ENCODE peak calls at places on chromosomes 13 and 19, in four cellular contexts. P is neuronal stem cell, N is OCI-LY7, A is Karpas-422. Y is an unnamed sample.

GRCh38 chr13:79423801-79424642 is 18.0 kb upstream of the RBM26 start:
- DNase-seq in A (peak), N (peak), P (no peak), Y (peak)

GRCh38 chr13:26485288-26485687 is 72.2 kb upstream of the WASF3 start:
- DNase-seq in A (no peak), P (no peak), N (no peak), Y (no peak)

GRCh38 chr19:35030257-35031071 is at the start of gene SCN1B:
- DNase-seq in A (peak), P (peak), N (no peak), Y (peak)

GRCh38 chr13:30846311-30846710 is 59.8 kb upstream of the MEDAG start:
- DNase-seq in A (no peak), P (no peak), N (no peak), Y (no peak)

GRCh38 chr13:26996965-26997752 is 174.5 kb downstream of the USP12 start:
- DNase-seq in A (no peak), P (no peak), N (peak), Y (no peak)

GRCh38 chr13:107296804-107297203 is 728.9 kb upstream of the ARGLU1 start:
- DNase-seq in A (no peak), P (no peak), N (no peak), Y (no peak)

GRCh38 chr13:31835932-31836331 is 96.6 kb downstream of the RXFP2 start:
- DNase-seq in A (no peak), P (no peak), N (no peak), Y (no peak)

GRCh38 chr13:72204291-72204690 is 337.3 kb upstream of the DACH1 start:
- DNase-seq in A (no peak), N (no peak), P (no peak), Y (no peak)

GRCh38 chr13:97429681-97430081 is 4.3 kb upstream of the RAP2A start:
- DNase-seq in A (no peak), N (no peak), P (no peak), Y (no peak)

GRCh38 chr19:2579678-2580280 is 103.9 kb downstream of the GADD45B start:
- DNase-seq in N (no peak), P (no peak), A (no peak), Y (no peak)

GRCh38 chr19:57052102-57052501 is 67.7 kb upstream of the USP29 start:
- DNase-seq in P (no peak), A (no peak), N (no peak), Y (no peak)

GRCh38 chr19:54172764-54173699 is at the start of gene TMC4:
- DNase-seq in A (peak), N (peak), P (no peak), Y (no peak)

GRCh38 chr13:75357576-75358295 is 124.2 kb downstream of the TBC1D4 start:
- DNase-seq in P (peak), A (peak), N (peak), Y (peak)

GRCh38 chr13:112652512-112653458 is 37.1 kb upstream of the ATP11A start:
- DNase-seq in A (no peak), P (no peak), N (no peak), Y (no peak)

GRCh38 chr13:78137404-78138142 is 218.9 kb upstream of the EDNRB start:
- DNase-seq in A (peak), P (peak), N (peak), Y (peak)

GRCh38 chr13:85541476-85541875 is 257.7 kb downstream of the SLITRK6 start:
- DNase-seq in A (no peak), P (no peak), N (peak), Y (no peak)

GRCh38 chr13:49690133-49690989 is 925 bp downstream of the EBPL start:
- DNase-seq in P (no peak), A (no peak), N (no peak), Y (no peak)

GRCh38 chr13:66139250-66139649 is 1090.9 kb downstream of the PCDH9 start:
- DNase-seq in N (peak), P (no peak), A (no peak), Y (no peak)

GRCh38 chr19:2694196-2694595 is 8.3 kb downstream of the GNG7 start:
- DNase-seq in P (no peak), N (no peak), A (no peak), Y (no peak)

GRCh38 chr19:1943661-1944087 is 2.7 kb downstream of the CSNK1G2 start:
- DNase-seq in P (no peak), N (no peak), A (no peak), Y (no peak)

GRCh38 chr19:53078668-53079067 is 24.6 kb downstream of the ZNF160 start:
- DNase-seq in A (no peak), P (no peak), N (no peak), Y (no peak)

GRCh38 chr13:75052616-75053015 is 429.4 kb downstream of the TBC1D4 start:
- DNase-seq in N (no peak), A (no peak), P (no peak), Y (no peak)

GRCh38 chr13:71629167-71629566 is 237.8 kb downstream of the DACH1 start:
- DNase-seq in P (no peak), N (no peak), A (no peak), Y (no peak)

GRCh38 chr13:21749410-21749809 is 78.5 kb downstream of the FGF9 start:
- DNase-seq in N (no peak), A (no peak), P (no peak), Y (no peak)

DNA sequence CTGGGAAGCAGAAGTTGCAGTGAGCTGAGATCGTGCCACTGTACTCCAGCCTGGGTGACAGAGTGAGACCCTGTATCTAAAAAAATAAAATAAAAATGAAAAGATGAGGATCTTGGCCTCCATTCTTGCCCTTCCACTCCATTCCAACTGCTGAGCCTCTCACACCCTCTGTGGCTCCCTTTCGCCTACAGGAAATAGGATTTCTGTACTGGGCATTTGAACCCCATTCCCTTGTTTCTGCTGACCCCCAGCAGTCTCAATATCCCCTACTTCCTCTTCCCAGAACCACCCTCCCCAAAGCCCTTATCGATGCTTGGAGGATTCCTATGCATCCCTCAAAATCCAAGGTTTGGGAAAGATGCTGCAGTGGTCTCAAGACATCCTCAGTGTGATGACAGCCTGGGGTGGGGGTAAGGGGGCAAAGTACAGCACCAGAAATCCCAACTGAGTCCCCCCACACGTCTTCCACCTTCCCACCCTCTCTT is 12.5 kb upstream of the GDF15 start:
- DNase-seq in A (no peak), N (no peak), P (no peak), Y (no peak)
- H2AFZ ChIP-seq in A (no peak), N (peak), P (no peak), Y (peak)

GRCh38 chr19:485122-485521 is 11.2 kb upstream of the MADCAM1 start:
- DNase-seq in A (no peak), P (no peak), N (no peak), Y (no peak)

GRCh38 chr19:485583-486236 is 10.6 kb upstream of the MADCAM1 start:
- DNase-seq in A (no peak), N (no peak), P (peak), Y (peak)

GRCh38 chr19:482186-483041 is 13.9 kb upstream of the MADCAM1 start:
- DNase-seq in A (no peak), N (no peak), P (no peak), Y (peak)

GRCh38 chr19:484494-484893 is 11.8 kb upstream of the MADCAM1 start:
- DNase-seq in N (no peak), P (no peak), A (no peak), Y (no peak)

GRCh38 chr19:483332-484072 is 12.8 kb upstream of the MADCAM1 start:
- DNase-seq in N (no peak), P (no peak), A (no peak), Y (no peak)
- H2AFZ ChIP-seq in N (no peak), P (no peak), A (no peak), Y (no peak)

GRCh38 chr19:17554968-17555479 is 425 bp upstream of the COLGALT1 start:
- DNase-seq in P (no peak), A (no peak), N (no peak), Y (no peak)
- H2AFZ ChIP-seq in P (peak), A (peak), N (peak), Y (peak)

GRCh38 chr19:10986301-10987127 is 25.7 kb downstream of the SMARCA4 start:
- DNase-seq in N (no peak), A (no peak), P (no peak), Y (no peak)
- H2AFZ ChIP-seq in N (no peak), A (no peak), P (no peak), Y (no peak)

GRCh38 chr19:10600149-10600548 is 13.0 kb upstream of the AP1M2 start:
- DNase-seq in N (no peak), A (no peak), P (no peak), Y (no peak)

GRCh38 chr19:10603084-10603872 is 16.2 kb upstream of the AP1M2 start:
- DNase-seq in N (peak), A (peak), P (no peak), Y (peak)

GRCh38 chr19:10603873-10604459 is 16.9 kb upstream of the AP1M2 start:
- DNase-seq in P (no peak), A (peak), N (peak), Y (peak)

GRCh38 chr19:10602330-10603083 is 15.4 kb upstream of the AP1M2 start:
- DNase-seq in A (peak), N (peak), P (peak), Y (peak)

GRCh38 chr19:10601999-10602329 is 14.9 kb upstream of the AP1M2 start:
- DNase-seq in A (no peak), N (no peak), P (no peak), Y (no peak)
- H2AFZ ChIP-seq in A (no peak), N (no peak), P (peak), Y (no peak)

GRCh38 chr19:4638330-4638729 is 986 bp upstream of the TNFAIP8L1 start:
- DNase-seq in N (no peak), A (no peak), P (no peak), Y (no peak)
- H2AFZ ChIP-seq in N (peak), A (no peak), P (no peak), Y (no peak)

GRCh38 chr19:9917322-9917721 is 19.0 kb downstream of the OLFM2 start:
- DNase-seq in P (no peak), A (peak), N (peak), Y (peak)
- H2AFZ ChIP-seq in P (peak), A (no peak), N (peak), Y (peak)

DNA sequence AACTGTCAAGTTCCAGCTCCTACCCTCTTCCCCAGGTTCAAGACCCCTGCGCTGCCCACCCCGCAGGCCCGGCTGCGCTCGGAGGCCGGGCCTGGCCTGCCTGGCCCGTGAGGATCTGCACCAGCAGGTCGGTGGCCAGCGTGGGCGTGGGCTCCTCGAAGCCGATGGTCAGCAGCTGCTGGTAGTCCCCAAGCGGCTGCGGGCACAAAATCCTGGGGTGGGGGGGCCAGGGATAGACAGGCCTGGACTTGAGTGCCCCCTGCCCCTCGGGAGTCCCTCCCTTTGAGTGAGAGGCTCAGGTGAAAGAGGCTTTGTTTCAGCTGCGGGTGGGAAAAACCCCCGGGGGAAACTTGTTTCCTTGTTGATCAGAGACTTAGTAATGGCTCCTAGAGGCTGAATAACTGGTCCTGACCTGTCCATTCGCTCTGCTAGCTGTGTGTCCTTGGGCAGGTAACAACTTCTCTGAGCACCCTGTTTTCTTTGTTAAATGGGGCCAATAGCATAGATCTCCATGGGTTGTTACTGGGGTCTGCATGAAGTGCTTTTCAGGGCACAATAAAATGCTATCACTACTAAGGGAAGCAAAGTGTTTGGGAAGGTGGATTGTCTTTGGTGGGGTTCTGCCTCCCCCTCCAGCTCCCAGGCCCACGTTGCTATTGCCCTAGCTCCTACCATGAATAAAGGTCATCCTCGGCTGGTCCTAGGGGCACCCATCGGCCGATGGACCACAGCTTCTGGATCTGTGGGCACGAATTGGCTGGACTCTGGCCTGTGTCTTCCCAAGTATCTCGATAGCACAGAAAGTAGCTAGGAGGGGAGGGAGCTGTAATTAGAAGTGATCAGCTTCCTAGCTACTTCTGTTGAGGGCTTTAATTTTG is 3.5 kb downstream of the C19orf67 start:
- DNase-seq in A (no peak), P (no peak), N (no peak), Y (peak)
- H2AFZ ChIP-seq in A (peak), P (peak), N (peak), Y (peak)